ENCODE peak calls at places on chromosome 15, in six cellular contexts. One of them, this sample, is unnamed.

GRCh38 chr15:62254137-62254934 is 89.3 kb upstream of the C2CD4B start:
- DNase-seq in tibial nerve: peak; percentile 36
- DNase-seq in anterior cingulate cortex: peak; percentile 4
- DNase-seq in NCI-H1092: peak; percentile 44
- DNase-seq in effector CD4-positive, alpha-beta T cell: peak; percentile 29
- DNase-seq in T1000: no peak
- DNase-seq in this sample: peak; percentile 35

GRCh38 chr15:70140543-70141375 is 43.0 kb upstream of the TLE3 start:
- DNase-seq in tibial nerve: no peak
- DNase-seq in anterior cingulate cortex: no peak
- DNase-seq in NCI-H1092: no peak
- DNase-seq in effector CD4-positive, alpha-beta T cell: peak; percentile 7
- DNase-seq in T1000: no peak
- DNase-seq in this sample: no peak

GRCh38 chr15:63465104-63465503 is 39.3 kb upstream of the USP3 start:
- DNase-seq in tibial nerve: no peak
- DNase-seq in anterior cingulate cortex: no peak
- DNase-seq in NCI-H1092: no peak
- DNase-seq in effector CD4-positive, alpha-beta T cell: no peak
- DNase-seq in T1000: no peak
- DNase-seq in this sample: no peak

GRCh38 chr15:65377976-65378366 is at the start of gene IGDCC3:
- DNase-seq in tibial nerve: no peak
- DNase-seq in anterior cingulate cortex: peak; percentile 55
- DNase-seq in NCI-H1092: no peak
- DNase-seq in effector CD4-positive, alpha-beta T cell: no peak
- DNase-seq in T1000: no peak
- DNase-seq in this sample: no peak

GRCh38 chr15:77768107-77768506 is 135.4 kb upstream of the LINGO1 start:
- DNase-seq in tibial nerve: no peak
- DNase-seq in anterior cingulate cortex: no peak
- DNase-seq in NCI-H1092: no peak
- DNase-seq in effector CD4-positive, alpha-beta T cell: no peak
- DNase-seq in T1000: no peak
- DNase-seq in this sample: no peak

GRCh38 chr15:31387483-31388118 is 61.0 kb downstream of the KLF13 start:
- DNase-seq in tibial nerve: no peak
- DNase-seq in anterior cingulate cortex: no peak
- DNase-seq in NCI-H1092: peak; percentile 46
- DNase-seq in effector CD4-positive, alpha-beta T cell: no peak
- DNase-seq in T1000: no peak
- DNase-seq in this sample: no peak

GRCh38 chr15:101049282-101049681 is 130.1 kb downstream of the LRRK1 start:
- DNase-seq in tibial nerve: no peak
- DNase-seq in anterior cingulate cortex: no peak
- DNase-seq in NCI-H1092: no peak
- DNase-seq in effector CD4-positive, alpha-beta T cell: no peak
- DNase-seq in T1000: no peak
- DNase-seq in this sample: no peak

GRCh38 chr15:97961067-97961954 is 808 bp downstream of the ARRDC4 start:
- DNase-seq in tibial nerve: peak; percentile 18
- DNase-seq in anterior cingulate cortex: no peak
- DNase-seq in NCI-H1092: no peak
- DNase-seq in effector CD4-positive, alpha-beta T cell: no peak
- DNase-seq in T1000: peak; percentile 45
- DNase-seq in this sample: no peak

GRCh38 chr15:56798639-56799038 is 65.3 kb upstream of the ZNF280D start:
- DNase-seq in tibial nerve: no peak
- DNase-seq in anterior cingulate cortex: no peak
- DNase-seq in NCI-H1092: no peak
- DNase-seq in effector CD4-positive, alpha-beta T cell: no peak
- DNase-seq in T1000: no peak
- DNase-seq in this sample: no peak

GRCh38 chr15:22868495-22868894 is 30.0 kb downstream of the NIPA2 start:
- DNase-seq in tibial nerve: no peak
- DNase-seq in anterior cingulate cortex: no peak
- DNase-seq in NCI-H1092: no peak
- DNase-seq in effector CD4-positive, alpha-beta T cell: no peak
- DNase-seq in T1000: no peak
- DNase-seq in this sample: no peak

GRCh38 chr15:70036585-70037343 is 61.0 kb downstream of the TLE3 start:
- DNase-seq in tibial nerve: no peak
- DNase-seq in anterior cingulate cortex: no peak
- DNase-seq in NCI-H1092: peak; percentile 26
- DNase-seq in effector CD4-positive, alpha-beta T cell: no peak
- DNase-seq in T1000: no peak
- DNase-seq in this sample: no peak

GRCh38 chr15:70670680-70671079 is 92.7 kb downstream of the UACA start:
- DNase-seq in tibial nerve: no peak
- DNase-seq in anterior cingulate cortex: no peak
- DNase-seq in NCI-H1092: no peak
- DNase-seq in effector CD4-positive, alpha-beta T cell: no peak
- DNase-seq in T1000: no peak
- DNase-seq in this sample: no peak

GRCh38 chr15:39680868-39681267 is 100.0 kb downstream of the THBS1 start:
- DNase-seq in tibial nerve: no peak
- DNase-seq in anterior cingulate cortex: no peak
- DNase-seq in NCI-H1092: no peak
- DNase-seq in effector CD4-positive, alpha-beta T cell: no peak
- DNase-seq in T1000: no peak
- DNase-seq in this sample: no peak

GRCh38 chr15:38683382-38684242 is 119.0 kb upstream of the RASGRP1 start:
- DNase-seq in tibial nerve: peak; percentile 25
- DNase-seq in anterior cingulate cortex: peak; percentile 39
- DNase-seq in NCI-H1092: no peak
- DNase-seq in effector CD4-positive, alpha-beta T cell: peak; percentile 50
- DNase-seq in T1000: no peak
- DNase-seq in this sample: no peak

GRCh38 chr15:66400351-66400774 is 13.7 kb downstream of the MAP2K1 start:
- DNase-seq in tibial nerve: peak; percentile 23
- DNase-seq in anterior cingulate cortex: no peak
- DNase-seq in NCI-H1092: no peak
- DNase-seq in effector CD4-positive, alpha-beta T cell: no peak
- DNase-seq in T1000: no peak
- DNase-seq in this sample: no peak

GRCh38 chr15:82572311-82572710 is 32.1 kb upstream of the RPS17 start:
- DNase-seq in tibial nerve: no peak
- DNase-seq in anterior cingulate cortex: no peak
- DNase-seq in NCI-H1092: no peak
- DNase-seq in effector CD4-positive, alpha-beta T cell: no peak
- DNase-seq in T1000: no peak
- DNase-seq in this sample: no peak

GRCh38 chr15:29712149-29712885 is 110.0 kb downstream of the TJP1 start:
- DNase-seq in tibial nerve: no peak
- DNase-seq in anterior cingulate cortex: no peak
- DNase-seq in NCI-H1092: no peak
- DNase-seq in effector CD4-positive, alpha-beta T cell: no peak
- DNase-seq in T1000: no peak
- DNase-seq in this sample: no peak

GRCh38 chr15:88636039-88636438 is 2.8 kb upstream of the ISG20 start:
- DNase-seq in tibial nerve: no peak
- DNase-seq in anterior cingulate cortex: no peak
- DNase-seq in NCI-H1092: no peak
- DNase-seq in effector CD4-positive, alpha-beta T cell: peak; percentile 84
- DNase-seq in T1000: no peak
- DNase-seq in this sample: no peak

GRCh38 chr15:71691700-71692417 is 118.5 kb upstream of the NR2E3 start:
- DNase-seq in tibial nerve: peak; percentile 85
- DNase-seq in anterior cingulate cortex: no peak
- DNase-seq in NCI-H1092: no peak
- DNase-seq in effector CD4-positive, alpha-beta T cell: no peak
- DNase-seq in T1000: peak; percentile 60
- DNase-seq in this sample: peak; percentile 7

GRCh38 chr15:91627473-91628309 is 225.8 kb upstream of the SLCO3A1 start:
- DNase-seq in tibial nerve: no peak
- DNase-seq in anterior cingulate cortex: peak; percentile 17
- DNase-seq in NCI-H1092: no peak
- DNase-seq in effector CD4-positive, alpha-beta T cell: no peak
- DNase-seq in T1000: no peak
- DNase-seq in this sample: no peak

GRCh38 chr15:98815207-98815606 is 166.9 kb downstream of the IGF1R start:
- DNase-seq in tibial nerve: no peak
- DNase-seq in anterior cingulate cortex: peak; percentile 31
- DNase-seq in NCI-H1092: no peak
- DNase-seq in effector CD4-positive, alpha-beta T cell: no peak
- DNase-seq in T1000: no peak
- DNase-seq in this sample: no peak

GRCh38 chr15:70253461-70254156 is 155.9 kb upstream of the TLE3 start:
- DNase-seq in tibial nerve: no peak
- DNase-seq in anterior cingulate cortex: no peak
- DNase-seq in NCI-H1092: no peak
- DNase-seq in effector CD4-positive, alpha-beta T cell: no peak
- DNase-seq in T1000: no peak
- DNase-seq in this sample: no peak